ENCODE peak calls at places on chromosomes 16 and 17, in six cellular contexts. P is sigmoid colon; O is COR-L47; B is CD8-positive, alpha-beta T cell; J is MCF 10A; X is ovary. Y is an unnamed sample.
A peak's percentile ranks its signal among the peaks of the same experiment; 100 is the strongest.

GRCh38 chr16:11312718-11313492 is 31.8 kb upstream of the PRM1 start:
- DNase-seq in P (no peak), O (peak; percentile 38), B (no peak), J (peak; percentile 36), X (peak; percentile 66), Y (no peak)

GRCh38 chr16:84614914-84615813 is 2.7 kb downstream of the COTL1 start:
- DNase-seq in P (no peak), O (no peak), B (no peak), J (no peak), X (no peak), Y (no peak)

GRCh38 chr17:47295037-47295873 is 28.5 kb upstream of the EFCAB13 start:
- DNase-seq in P (no peak), O (no peak), B (no peak), J (no peak), X (no peak), Y (no peak)

GRCh38 chr17:21375757-21376584 is at the start of gene KCNJ12:
- DNase-seq in P (no peak), O (no peak), B (no peak), J (no peak), X (no peak), Y (peak; percentile 9)

GRCh38 chr16:693766-694165 is 3.6 kb upstream of the WDR24 start:
- DNase-seq in P (no peak), O (no peak), B (peak; percentile 68), J (no peak), X (no peak), Y (no peak)

GRCh38 chr16:65002265-65002664 is 119.6 kb downstream of the CDH11 start:
- DNase-seq in P (no peak), O (no peak), B (no peak), J (peak; percentile 4), X (no peak), Y (no peak)

GRCh38 chr16:66455970-66456369 is 28.9 kb downstream of the BEAN1 start:
- DNase-seq in P (no peak), O (no peak), B (no peak), J (no peak), X (no peak), Y (no peak)

GRCh38 chr17:4939554-4939803 is 367 bp downstream of the SLC25A11 start:
- DNase-seq in P (peak; percentile 81), O (no peak), B (no peak), J (no peak), X (no peak), Y (no peak)

GRCh38 chr16:4390266-4391260 is 18.9 kb downstream of the VASN start:
- DNase-seq in P (no peak), O (no peak), B (no peak), J (no peak), X (no peak), Y (no peak)

GRCh38 chr17:59723041-59723440 is 15.6 kb downstream of the VMP1 start:
- DNase-seq in P (no peak), O (no peak), B (no peak), J (no peak), X (no peak), Y (no peak)

GRCh38 chr16:87490091-87490798 is 2.6 kb downstream of the ZCCHC14 start:
- DNase-seq in P (no peak), O (no peak), B (no peak), J (no peak), X (no peak), Y (peak; percentile 67)

Y was measured in CD4-positive, CD25-positive, alpha-beta regulatory T cell.